ENCODE peak calls at places on chromosome 17, in seven cellular contexts. A, U, X, V, I, N and P are unnamed samples. For H3K9me3, the result is how much of the 10 kb centered on the place peaks cover.

GRCh38 chr17:40541873-40542561 is 23.3 kb downstream of the CCR7 start:
- DNase-seq in A (no peak), U (no peak), X (no peak), V (peak), I (no peak), N (no peak), P (no peak)

GRCh38 chr17:9239260-9239820 is 218.0 kb downstream of the NTN1 start:
- DNase-seq in A (no peak), U (no peak), X (no peak), V (peak), I (no peak), N (no peak), P (no peak)

GRCh38 chr17:40307001-40307690 is 1.8 kb upstream of the RARA start:
- DNase-seq in A (no peak), U (peak), X (peak), V (peak), I (peak), N (peak), P (no peak)

GRCh38 chr17:1488826-1489275 is 3.6 kb downstream of the MYO1C start:
- DNase-seq in A (no peak), U (no peak), X (no peak), V (no peak), I (no peak), N (no peak), P (no peak)

GRCh38 chr17:32523017-32523680 is 36.4 kb downstream of the CDK5R1 start:
- DNase-seq in A (no peak), U (no peak), X (no peak), V (no peak), I (no peak), N (no peak), P (no peak)

GRCh38 chr17:51128089-51128488 is 7.4 kb upstream of the SPAG9 start:
- DNase-seq in A (no peak), U (no peak), X (no peak), V (no peak), I (no peak), N (no peak), P (peak)

GRCh38 chr17:36525888-36526287 is 8.8 kb downstream of the MYO19 start:
- DNase-seq in A (no peak), U (no peak), X (peak), V (no peak), I (no peak), N (no peak), P (no peak)

GRCh38 chr17:61474235-61474927 is 22.2 kb downstream of the TBX4 start:
- DNase-seq in A (no peak), U (peak), X (no peak), V (no peak), I (no peak), N (no peak), P (no peak)

GRCh38 chr17:1986783-1987451 is 38.2 kb downstream of the RTN4RL1 start:
- DNase-seq in A (no peak), U (no peak), X (no peak), V (no peak), I (no peak), N (no peak), P (no peak)

GRCh38 chr17:559699-560378 is 154.8 kb downstream of the VPS53 start:
- DNase-seq in A (peak), U (no peak), X (no peak), V (no peak), I (no peak), N (no peak), P (no peak)

GRCh38 chr17:63665527-63666214 is 34.3 kb downstream of the LIMD2 start:
- DNase-seq in A (no peak), U (no peak), X (no peak), V (no peak), I (no peak), N (no peak), P (peak)

GRCh38 chr17:82892869-82893565 is 53.2 kb upstream of the ZNF750 start:
- DNase-seq in A (no peak), U (no peak), X (no peak), V (peak), I (no peak), N (no peak), P (peak)

GRCh38 chr17:2595736-2596135 is 2.3 kb downstream of the PAFAH1B1 start:
- DNase-seq in A (no peak), U (no peak), X (no peak), V (no peak), I (no peak), N (no peak), P (peak)

GRCh38 chr17:74776990-74777389 is 845 bp upstream of the NAT9 start:
- DNase-seq in A (no peak), U (no peak), X (no peak), V (no peak), I (no peak), N (no peak), P (no peak)

GRCh38 chr17:75783069-75783783 is 1.4 kb upstream of the UNK start:
- DNase-seq in A (no peak), U (no peak), X (no peak), V (no peak), I (peak), N (no peak), P (no peak)

GRCh38 chr17:41457656-41458055 is 9.5 kb downstream of the KRT32 start:
- DNase-seq in A (no peak), U (no peak), X (no peak), V (no peak), I (no peak), N (no peak), P (no peak)

GRCh38 chr17:58330544-58330996 is 2.0 kb upstream of the TSPOAP1 start:
- DNase-seq in A (no peak), U (no peak), X (peak), V (no peak), I (no peak), N (no peak), P (no peak)
- H3K27ac ChIP-seq in A (peak), U (no peak), X (peak), V (peak), I (peak), N (no peak), P (peak)

GRCh38 chr17:72119963-72120877 is 600 bp upstream of the SOX9 start:
- DNase-seq in A (no peak), U (no peak), X (no peak), V (peak), I (peak), N (peak), P (no peak)

GRCh38 chr17:72117748-72118587 is 2.9 kb upstream of the SOX9 start:
- DNase-seq in A (no peak), U (no peak), X (no peak), V (peak), I (no peak), N (peak), P (no peak)

GRCh38 chr17:72118588-72119279 is 2.1 kb upstream of the SOX9 start:
- DNase-seq in A (no peak), U (peak), X (peak), V (peak), I (peak), N (peak), P (no peak)

GRCh38 chr17:72120878-72121163 is at the start of gene SOX9:
- DNase-seq in A (peak), U (no peak), X (no peak), V (peak), I (peak), N (peak), P (no peak)

GRCh38 chr17:72119280-72119962 is 1.4 kb upstream of the SOX9 start:
- DNase-seq in A (no peak), U (no peak), X (no peak), V (no peak), I (no peak), N (no peak), P (no peak)
- H3K4me3 ChIP-seq in A (peak), U (no peak), X (no peak), V (peak), I (peak), N (peak), P (no peak)

GRCh38 chr17:26792486-26792885 is 501.4 kb upstream of the WSB1 start:
- DNase-seq in A (no peak), U (no peak), X (no peak), V (no peak), I (no peak), N (no peak), P (peak)
- H3K9me3 ChIP-seq in A (under half), U (under half), X (half or more), V (under half), I (half or more), N (half or more), P (half or more)

GRCh38 chr17:78343099-78343432 is 16.8 kb downstream of the SOCS3 start:
- DNase-seq in A (peak), U (peak), X (no peak), V (peak), I (no peak), N (no peak), P (no peak)
- H3K27ac ChIP-seq in A (peak), U (peak), X (no peak), V (peak), I (no peak), N (no peak), P (peak)

DNA sequence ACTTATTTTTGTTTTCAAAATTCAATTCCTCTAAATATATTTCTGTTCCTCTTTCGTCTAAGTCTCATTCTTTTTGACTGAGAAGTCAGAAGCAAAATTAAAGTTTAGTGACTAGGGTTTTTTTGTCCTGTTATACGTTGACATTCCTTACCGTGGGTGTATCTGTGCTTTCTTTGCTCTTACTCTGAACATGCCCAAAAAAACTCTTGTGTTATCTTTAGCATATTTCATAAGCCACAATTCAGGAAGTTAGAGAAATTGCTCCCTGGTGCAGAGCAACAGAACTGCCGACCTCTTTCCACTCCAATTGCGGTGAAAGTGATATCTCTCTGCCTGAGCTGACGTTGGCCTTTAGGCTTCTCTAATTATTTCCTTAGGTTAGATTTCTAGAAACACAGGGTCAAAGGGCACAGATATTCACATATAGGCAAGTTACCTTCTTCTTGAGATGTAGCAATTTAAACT is 65.7 kb downstream of the CENPV start:
- DNase-seq in A (peak), U (no peak), X (no peak), V (no peak), I (no peak), N (no peak), P (peak)
- H3K4me3 ChIP-seq in A (peak), U (no peak), X (no peak), V (no peak), I (no peak), N (no peak), P (peak)

GRCh38 chr17:27081002-27081638 is 212.8 kb upstream of the WSB1 start:
- DNase-seq in A (no peak), U (no peak), X (no peak), V (no peak), I (no peak), N (no peak), P (no peak)

GRCh38 chr17:27078296-27078695 is 215.6 kb upstream of the WSB1 start:
- DNase-seq in A (no peak), U (no peak), X (no peak), V (no peak), I (no peak), N (no peak), P (no peak)

GRCh38 chr17:27076814-27077213 is 217.1 kb upstream of the WSB1 start:
- DNase-seq in A (no peak), U (no peak), X (no peak), V (no peak), I (no peak), N (no peak), P (no peak)

GRCh38 chr17:27082023-27082774 is 211.7 kb upstream of the WSB1 start:
- DNase-seq in A (no peak), U (no peak), X (no peak), V (no peak), I (no peak), N (no peak), P (no peak)

GRCh38 chr17:27079660-27080059 is 214.3 kb upstream of the WSB1 start:
- DNase-seq in A (no peak), U (no peak), X (no peak), V (no peak), I (no peak), N (no peak), P (no peak)
- H3K9me3 ChIP-seq in A (under half), U (under half), X (under half), V (under half), I (under half), N (under half), P (under half)